ENCODE peak calls at places on chromosomes 7 and 10, in ten cellular contexts. K, L, H, X, S, I, R, D, G and W are unnamed samples.
A peak's percentile ranks its signal among the peaks of the same experiment; 100 is the strongest.

GRCh38 chr10:109022417-109023049 is 900.8 kb downstream of the XPNPEP1 start:
- DNase-seq in R (no peak), S (no peak), X (no peak), D (no peak), I (no peak), G (no peak), K (no peak), L (no peak), H (no peak), W (no peak)

GRCh38 chr7:15015545-15016314 is 113.2 kb upstream of the DGKB start:
- DNase-seq in L (peak; percentile 42), I (peak; percentile 5), X (peak; percentile 91), R (peak; percentile 18), G (peak; percentile 79), S (peak; percentile 76), K (peak; percentile 27), H (peak; percentile 24), D (no peak), W (no peak)

GRCh38 chr7:27329917-27330316 is 87.3 kb downstream of the EVX1 start:
- DNase-seq in I (no peak), X (no peak), R (no peak), D (no peak), K (no peak), S (no peak), G (peak; percentile 2), L (no peak), H (no peak), W (no peak)

GRCh38 chr10:34106356-34106885 is 708.7 kb downstream of the PARD3 start:
- DNase-seq in H (no peak), K (no peak), L (no peak), G (no peak), I (no peak), R (no peak), X (no peak), D (no peak), S (no peak), W (no peak)

GRCh38 chr7:157061979-157062378 is 51.5 kb upstream of the MNX1 start:
- DNase-seq in L (no peak), S (no peak), X (no peak), K (no peak), R (no peak), I (no peak), D (no peak), G (no peak), H (no peak), W (no peak)

GRCh38 chr7:28981282-28981555 is 23.1 kb upstream of the TRIL start:
- DNase-seq in X (no peak), G (no peak), R (no peak), I (no peak), L (no peak), H (no peak), D (no peak), K (no peak), S (no peak), W (no peak)

GRCh38 chr10:78310481-78311080 is 276.9 kb downstream of the RPS24 start:
- DNase-seq in S (no peak), D (no peak), L (no peak), R (no peak), G (no peak), K (no peak), H (no peak), X (no peak), I (no peak), W (no peak)

GRCh38 chr7:64830926-64831325 is 36.7 kb downstream of the ZNF138 start:
- DNase-seq in I (no peak), D (no peak), L (no peak), R (no peak), S (no peak), X (no peak), H (no peak), G (no peak), K (no peak), W (no peak)

GRCh38 chr7:91434821-91435220 is 170.6 kb downstream of the FZD1 start:
- DNase-seq in L (no peak), G (peak; percentile 21), R (no peak), I (no peak), D (no peak), H (no peak), K (no peak), S (no peak), X (no peak), W (no peak)

GRCh38 chr10:114541081-114541833 is 116.8 kb downstream of the ABLIM1 start:
- DNase-seq in K (peak; percentile 80), S (peak; percentile 89), I (no peak), L (peak; percentile 88), X (peak; percentile 49), H (peak; percentile 59), G (peak; percentile 99), R (no peak), D (no peak), W (peak; percentile 68)

GRCh38 chr7:42734568-42734967 is 177.3 kb downstream of the C7orf25 start:
- DNase-seq in S (peak; percentile 27), R (no peak), G (peak; percentile 83), D (no peak), H (no peak), K (no peak), I (no peak), L (no peak), X (no peak), W (no peak)

GRCh38 chr10:44056947-44057811 is 327.7 kb downstream of the CXCL12 start:
- DNase-seq in S (peak; percentile 49), R (no peak), L (no peak), H (no peak), K (no peak), G (no peak), X (no peak), I (no peak), D (no peak), W (no peak)

GRCh38 chr7:149707448-149707886 is 65.9 kb downstream of the ZNF467 start:
- DNase-seq in L (no peak), R (no peak), X (no peak), H (no peak), I (no peak), G (peak; percentile 39), K (no peak), D (no peak), S (no peak), W (no peak)

GRCh38 chr7:151876112-151876898 is 610 bp downstream of the PRKAG2 start:
- DNase-seq in G (peak; percentile 10), K (no peak), I (no peak), H (peak; percentile 19), D (peak; percentile 78), R (peak; percentile 53), S (peak; percentile 12), L (no peak), X (peak; percentile 56), W (peak; percentile 52)

DNA sequence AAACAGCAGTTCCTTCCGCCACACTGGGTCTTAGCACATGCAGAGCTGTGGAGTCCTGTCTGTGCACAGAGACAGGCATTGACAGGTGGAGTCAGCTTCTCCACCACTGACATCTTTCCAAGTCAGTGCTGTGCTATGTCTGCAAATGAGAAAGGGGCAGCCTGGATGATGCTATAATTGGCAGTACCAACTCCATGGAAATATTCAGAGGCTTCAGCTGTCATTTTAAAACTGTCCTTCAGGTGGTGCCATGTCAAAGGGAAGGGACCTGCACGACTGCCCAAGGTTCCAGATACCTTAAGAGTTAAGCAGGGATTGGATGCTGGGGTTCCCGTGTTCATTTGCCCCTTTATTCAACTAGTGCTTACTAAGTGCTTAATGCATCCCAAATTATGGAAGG is 258.0 kb upstream of the PRKCQ start:
- DNase-seq in G (no peak), I (no peak), S (no peak), H (no peak), D (no peak), R (no peak), X (no peak), L (no peak), K (no peak), W (no peak)
- TF ChIP-seq CTCF in G (no peak), I (peak; percentile 32), S (peak; percentile 14), H (no peak), D (no peak), R (peak; percentile 25), X (peak; percentile 20), L (no peak), K (no peak), W (peak; percentile 17)

GRCh38 chr7:30164567-30164966 is 29.8 kb downstream of the MTURN start:
- DNase-seq in X (peak; percentile 69), R (no peak), I (no peak), S (peak; percentile 65), K (no peak), D (no peak), G (peak; percentile 76), L (no peak), H (peak; percentile 45), W (no peak)
- TF ChIP-seq CTCF in X (peak; percentile 68), R (peak; percentile 64), I (peak; percentile 47), S (peak; percentile 55), K (peak; percentile 61), D (peak; percentile 27), G (peak; percentile 57), L (peak; percentile 56), H (peak; percentile 42), W (peak; percentile 67)

DNA sequence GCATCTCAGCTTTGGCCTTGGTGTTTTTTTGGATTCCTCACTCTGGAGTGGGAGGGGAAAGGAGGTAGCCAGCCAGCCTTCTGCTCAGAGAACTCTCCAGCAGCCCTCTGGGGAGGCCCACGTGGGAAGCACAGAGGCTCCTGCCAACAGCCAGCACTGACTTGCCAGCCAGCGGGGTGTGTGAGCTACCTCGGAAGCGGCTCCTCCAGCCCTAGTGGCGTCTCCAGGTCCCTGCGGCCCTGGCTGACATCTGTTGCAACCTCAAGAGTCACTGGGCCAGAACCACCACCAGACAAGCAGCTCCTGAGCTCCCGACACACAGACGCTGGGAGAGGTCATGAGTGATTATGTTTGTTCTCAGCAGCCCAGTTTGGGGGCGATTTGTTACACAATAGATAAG is 180.2 kb upstream of the FZD8 start:
- DNase-seq in S (peak; percentile 64), K (no peak), G (peak; percentile 91), X (peak; percentile 65), R (peak; percentile 17), I (no peak), L (peak; percentile 37), H (peak; percentile 10), D (peak; percentile 83), W (no peak)
- TF ChIP-seq CTCF in S (peak; percentile 31), K (peak; percentile 40), G (peak; percentile 72), X (peak; percentile 14), R (peak; percentile 34), I (no peak), L (peak; percentile 29), H (no peak), D (peak; percentile 29), W (no peak)

GRCh38 chr10:74249865-74250264 is 98.8 kb downstream of the ADK start:
- DNase-seq in K (no peak), S (no peak), R (no peak), G (no peak), X (no peak), D (no peak), I (no peak), H (peak; percentile 32), L (no peak), W (no peak)

GRCh38 chr10:74243067-74243466 is 92.0 kb downstream of the ADK start:
- DNase-seq in G (no peak), I (no peak), X (no peak), K (no peak), H (no peak), D (no peak), L (no peak), S (no peak), R (no peak), W (no peak)

GRCh38 chr10:74246495-74246894 is 95.5 kb downstream of the ADK start:
- DNase-seq in G (no peak), H (no peak), S (no peak), K (no peak), X (no peak), R (no peak), D (no peak), L (no peak), I (no peak), W (no peak)

GRCh38 chr10:74244807-74245206 is 93.8 kb downstream of the ADK start:
- DNase-seq in R (no peak), X (no peak), K (no peak), D (no peak), H (no peak), G (no peak), I (no peak), L (no peak), S (no peak), W (no peak)

GRCh38 chr10:74244097-74244685 is 93.2 kb downstream of the ADK start:
- DNase-seq in K (peak; percentile 26), L (peak; percentile 34), H (peak; percentile 34), D (no peak), G (peak; percentile 84), R (no peak), S (peak; percentile 74), I (no peak), X (peak; percentile 59), W (no peak)
- TF ChIP-seq CTCF in K (peak; percentile 48), L (peak; percentile 31), H (peak; percentile 17), D (peak; percentile 76), G (peak; percentile 21), R (peak; percentile 73), S (peak; percentile 41), I (peak; percentile 16), X (peak; percentile 71), W (peak; percentile 74)